ENCODE peak calls at places on chromosomes 2 and 18, in eight cellular contexts. A, R, Z, C, L, S, O and Y are unnamed samples.

GRCh38 chr2:240418311-240418710 is 17.2 kb upstream of the GPC1 start:
- DNase-seq in A (no peak), R (no peak), Z (no peak), C (no peak), L (no peak), S (no peak), O (no peak), Y (no peak)

GRCh38 chr2:99689135-99689742 is 199.4 kb upstream of the REV1 start:
- DNase-seq in A (no peak), R (no peak), Z (no peak), C (no peak), L (no peak), S (no peak), O (no peak), Y (peak; percentile 6)

GRCh38 chr2:25672500-25673169 is 742 bp downstream of the DTNB start:
- DNase-seq in A (peak; percentile 26), R (peak; percentile 49), Z (peak; percentile 62), C (peak; percentile 47), L (peak; percentile 80), S (peak; percentile 60), O (peak; percentile 59), Y (peak; percentile 62)

GRCh38 chr2:66443183-66443976 is 8.5 kb downstream of the MEIS1 start:
- DNase-seq in A (no peak), R (no peak), Z (no peak), C (no peak), L (no peak), S (no peak), O (no peak), Y (no peak)

GRCh38 chr2:66867038-66867380 is 432.1 kb downstream of the MEIS1 start:
- DNase-seq in A (no peak), R (no peak), Z (no peak), C (no peak), L (no peak), S (no peak), O (no peak), Y (no peak)

GRCh38 chr2:186559848-186560247 is 30.0 kb upstream of the ITGAV start:
- DNase-seq in A (no peak), R (no peak), Z (no peak), C (no peak), L (no peak), S (no peak), O (no peak), Y (no peak)

GRCh38 chr18:22286576-22286975 is 117.2 kb downstream of the GATA6 start:
- DNase-seq in A (no peak), R (peak; percentile 92), Z (peak; percentile 82), C (no peak), L (peak; percentile 56), S (no peak), O (no peak), Y (no peak)

GRCh38 chr2:227411990-227412350 is 24.2 kb upstream of the SCYGR1 start:
- DNase-seq in A (no peak), R (peak; percentile 32), Z (peak; percentile 81), C (no peak), L (no peak), S (no peak), O (no peak), Y (no peak)

GRCh38 chr2:197270601-197271000 is 40.0 kb downstream of the ANKRD44 start:
- DNase-seq in A (no peak), R (no peak), Z (no peak), C (no peak), L (no peak), S (no peak), O (no peak), Y (peak; percentile 15)

GRCh38 chr2:217394510-217395351 is 534.9 kb upstream of the TNP1 start:
- DNase-seq in A (no peak), R (peak; percentile 55), Z (peak; percentile 69), C (no peak), L (no peak), S (no peak), O (no peak), Y (no peak)

GRCh38 chr2:223669453-223670225 is 67.5 kb upstream of the SCG2 start:
- DNase-seq in A (no peak), R (no peak), Z (peak; percentile 21), C (no peak), L (no peak), S (no peak), O (no peak), Y (no peak)

GRCh38 chr2:80168801-80169200 is 135.8 kb downstream of the LRRTM1 start:
- DNase-seq in A (no peak), R (no peak), Z (no peak), C (no peak), L (no peak), S (no peak), O (no peak), Y (no peak)

GRCh38 chr2:203759692-203760365 is 53.4 kb downstream of the CD28 start:
- DNase-seq in A (no peak), R (peak; percentile 97), Z (peak; percentile 87), C (no peak), L (no peak), S (no peak), O (no peak), Y (no peak)

GRCh38 chr2:233135421-233135820 is 75.3 kb downstream of the INPP5D start:
- DNase-seq in A (no peak), R (no peak), Z (no peak), C (no peak), L (no peak), S (no peak), O (no peak), Y (no peak)